ENCODE peak calls at places on chromosomes 12 and 14, in nine cellular contexts. Z is astrocyte, Q is MM.1S, O is fibroblast of lung, G is GM12878, B is PC-3, E is H1, R is GM23248, S is HCT116. X is an unnamed sample. For H3K9me3, the result is how much of the 10 kb centered on the place peaks cover.

GRCh38 chr12:121015825-121016766 is at the start of gene C12orf43:
- DNase-seq in B (peak), R (peak), Q (peak), G (peak), Z (peak), O (peak), S (peak), E (peak), X (peak)

GRCh38 chr12:65823481-65824313 is 586 bp upstream of the HMGA2 start:
- DNase-seq in B (peak), R (peak), O (peak), E (no peak), Z (peak), S (peak), G (no peak), Q (peak), X (no peak)

GRCh38 chr14:31834616-31835015 is 242.5 kb upstream of the ARHGAP5 start:
- DNase-seq in B (peak), R (no peak), G (no peak), S (no peak), O (peak), E (no peak), Z (peak), Q (no peak), X (no peak)

GRCh38 chr14:79363291-79363690 is 848.0 kb downstream of the DIO2 start:
- DNase-seq in B (no peak), E (no peak), G (no peak), S (no peak), Z (no peak), R (no peak), Q (no peak), O (no peak), X (no peak)

GRCh38 chr12:78568326-78569020 is 296.1 kb upstream of the SYT1 start:
- DNase-seq in Z (peak), E (no peak), Q (no peak), R (peak), B (peak), S (no peak), G (no peak), O (peak), X (no peak)

GRCh38 chr12:43728698-43729097 is 29.9 kb downstream of the PUS7L start:
- DNase-seq in Q (no peak), E (no peak), Z (no peak), O (no peak), S (no peak), G (no peak), B (no peak), R (no peak), X (no peak)

GRCh38 chr14:98926151-98926550 is 345.8 kb downstream of the BCL11B start:
- DNase-seq in Z (no peak), E (no peak), Q (no peak), O (no peak), B (no peak), G (no peak), S (no peak), R (no peak), X (no peak)

GRCh38 chr14:92037989-92038388 is 1.9 kb downstream of the TRIP11 start:
- DNase-seq in B (peak), Q (no peak), G (no peak), O (no peak), R (peak), Z (no peak), S (no peak), E (no peak), X (no peak)

GRCh38 chr14:103910262-103910935 is 17.9 kb upstream of the TDRD9 start:
- DNase-seq in B (peak), Q (peak), Z (peak), S (peak), O (peak), E (peak), G (peak), R (peak), X (peak)

GRCh38 chr12:11133816-11134215 is 628 bp downstream of the TAS2R30 start:
- DNase-seq in Z (no peak), B (no peak), O (no peak), R (no peak), G (no peak), S (no peak), Q (no peak), E (no peak), X (no peak)

GRCh38 chr12:77104792-77105191 is 39.4 kb upstream of the E2F7 start:
- DNase-seq in B (peak), G (no peak), O (peak), S (peak), Q (no peak), Z (peak), R (peak), E (no peak), X (no peak)

GRCh38 chr12:63222582-63222981 is 71.6 kb upstream of the AVPR1A start:
- DNase-seq in Z (no peak), B (no peak), Q (no peak), S (no peak), G (no peak), O (no peak), R (no peak), E (no peak), X (no peak)

GRCh38 chr14:43356984-43357545 is 1150.0 kb downstream of the FSCB start:
- DNase-seq in G (no peak), Z (no peak), Q (no peak), O (no peak), S (no peak), R (no peak), E (no peak), B (no peak), X (no peak)

GRCh38 chr14:59427653-59428578 is 37.3 kb downstream of the GPR135 start:
- DNase-seq in G (no peak), S (no peak), O (peak), Z (peak), B (no peak), E (no peak), Q (no peak), R (peak), X (no peak)

GRCh38 chr14:73368621-73369020 is 89.7 kb downstream of the NUMB start:
- DNase-seq in Z (no peak), S (no peak), G (no peak), O (peak), B (no peak), R (peak), E (no peak), Q (no peak), X (no peak)

GRCh38 chr12:38138225-38139221 is 178.1 kb upstream of the ALG10B start:
- DNase-seq in B (peak), R (peak), Q (peak), G (peak), E (no peak), S (peak), Z (peak), O (peak), X (peak)

GRCh38 chr14:89723930-89724915 is 230.3 kb downstream of the EFCAB11 start:
- DNase-seq in B (no peak), O (no peak), S (no peak), E (no peak), R (peak), Q (no peak), G (no peak), Z (no peak), X (no peak)

GRCh38 chr14:60653388-60653690 is 4.1 kb upstream of the SIX1 start:
- DNase-seq in Q (no peak), O (no peak), S (no peak), B (no peak), R (no peak), E (no peak), G (no peak), Z (no peak), X (no peak)

GRCh38 chr12:49345048-49345839 is 1.4 kb upstream of the DNAJC22 start:
- DNase-seq in Z (no peak), Q (no peak), O (no peak), G (no peak), B (peak), S (no peak), E (no peak), R (peak), X (no peak)

GRCh38 chr12:102965281-102966155 is 8.0 kb downstream of the ASCL1 start:
- DNase-seq in E (no peak), Q (no peak), B (no peak), O (no peak), Z (no peak), S (no peak), R (no peak), G (no peak), X (no peak)

GRCh38 chr12:54616933-54617535 is 17.7 kb downstream of the LACRT start:
- DNase-seq in B (no peak), R (no peak), Z (no peak), G (no peak), Q (no peak), S (no peak), E (no peak), O (no peak), X (no peak)

GRCh38 chr14:102095231-102095870 is 8.5 kb upstream of the HSP90AA1 start:
- DNase-seq in O (no peak), S (no peak), G (no peak), E (no peak), Z (peak), B (peak), R (peak), Q (no peak), X (no peak)

GRCh38 chr12:12216349-12217017 is 50.4 kb downstream of the LRP6 start:
- DNase-seq in E (no peak), B (no peak), G (no peak), Q (no peak), Z (no peak), S (no peak), R (no peak), O (no peak), X (no peak)

GRCh38 chr12:123807670-123808069 is 45.6 kb downstream of the DNAH10 start:
- DNase-seq in S (no peak), B (no peak), E (no peak), Q (no peak), Z (peak), R (no peak), O (peak), G (no peak), X (no peak)

GRCh38 chr12:120833849-120834248 is 70.3 kb downstream of the SPPL3 start:
- DNase-seq in G (no peak), O (no peak), Q (peak), E (no peak), S (no peak), R (peak), B (no peak), Z (no peak), X (no peak)

GRCh38 chr12:59075141-59075540 is 154.8 kb upstream of the LRIG3 start:
- DNase-seq in Z (no peak), B (no peak), Q (no peak), S (no peak), R (no peak), O (no peak), E (no peak), G (no peak), X (no peak)

GRCh38 chr12:64450711-64451486 is 1.0 kb upstream of the TBK1 start:
- DNase-seq in S (no peak), R (peak), B (peak), Q (peak), E (no peak), Z (peak), G (no peak), O (peak), X (no peak)

GRCh38 chr12:45490232-45490881 is 239.1 kb upstream of the ARID2 start:
- DNase-seq in G (no peak), E (no peak), Z (no peak), B (peak), O (no peak), S (no peak), Q (no peak), R (no peak), X (no peak)

GRCh38 chr12:92078167-92079053 is 67.2 kb downstream of the BTG1 start:
- DNase-seq in E (no peak), Q (no peak), Z (peak), S (peak), O (peak), B (peak), G (no peak), R (peak), X (peak)

GRCh38 chr12:121535150-121536057 is 45.4 kb downstream of the KDM2B start:
- DNase-seq in E (no peak), Q (peak), G (no peak), B (no peak), O (no peak), S (no peak), R (no peak), Z (no peak), X (no peak)

GRCh38 chr12:66688836-66689439 is 10.1 kb upstream of the GRIP1 start:
- DNase-seq in Q (peak), G (no peak), S (peak), E (peak), O (peak), R (peak), Z (no peak), B (peak), X (no peak)

GRCh38 chr12:113903381-113903863 is 62.7 kb downstream of the RBM19 start:
- DNase-seq in G (peak), Q (no peak), S (no peak), B (peak), E (no peak), Z (peak), R (peak), O (peak), X (no peak)

GRCh38 chr12:121403721-121404120 is 3.8 kb downstream of the RNF34 start:
- DNase-seq in O (no peak), Q (no peak), E (no peak), B (no peak), R (no peak), Z (no peak), G (no peak), S (no peak), X (no peak)

GRCh38 chr14:86961106-86961716 is 1031.8 kb downstream of the GALC start:
- DNase-seq in S (no peak), Z (no peak), R (peak), O (peak), E (no peak), Q (peak), G (no peak), B (peak), X (no peak)

GRCh38 chr12:79848321-79848720 is 86.6 kb downstream of the PPP1R12A start:
- DNase-seq in Q (no peak), G (no peak), R (no peak), E (no peak), S (no peak), Z (no peak), B (no peak), O (peak), X (peak)

GRCh38 chr14:105150026-105150367 is 18.6 kb downstream of the JAG2 start:
- DNase-seq in R (no peak), Q (no peak), G (no peak), O (no peak), E (no peak), B (no peak), Z (no peak), S (no peak), X (no peak)

GRCh38 chr12:95390192-95390591 is 83.8 kb upstream of the METAP2 start:
- DNase-seq in Q (no peak), R (no peak), E (no peak), Z (no peak), O (no peak), S (no peak), B (no peak), G (peak), X (no peak)

GRCh38 chr14:54866588-54866987 is 36.0 kb downstream of the GCH1 start:
- DNase-seq in Q (no peak), R (peak), S (no peak), O (no peak), Z (no peak), B (no peak), G (no peak), E (no peak), X (no peak)

DNA sequence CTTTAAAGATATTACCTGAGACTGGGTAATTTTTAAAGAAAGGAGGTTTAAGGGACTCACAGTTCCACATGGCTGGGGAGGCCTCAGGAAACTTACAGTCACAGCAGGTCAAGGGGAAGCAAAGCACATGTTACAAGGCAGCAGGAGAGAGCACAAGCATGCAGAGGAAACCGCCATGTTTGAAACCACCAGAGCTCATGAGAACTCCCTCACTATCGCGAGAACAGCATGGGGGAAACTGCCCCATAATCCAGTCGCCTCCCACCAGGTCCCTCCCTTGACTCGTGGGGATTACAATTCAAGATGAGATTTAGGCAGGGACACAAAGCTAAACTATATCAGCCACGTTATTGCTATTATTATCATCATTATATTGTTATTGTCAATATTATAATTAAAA is 138.8 kb downstream of the RIMBP2 start:
- DNase-seq in B (no peak), O (no peak), Z (no peak), S (no peak), G (no peak), R (no peak), Q (no peak), E (no peak), X (no peak)
- H3K9me3 ChIP-seq in B (under half), O (under half), Z (under half), S (under half), G (under half), R (under half), Q (under half), E (under half), X (under half)

GRCh38 chr12:21941522-21942376 is 523 bp upstream of the ABCC9 start:
- DNase-seq in R (peak), E (no peak), G (no peak), Q (no peak), B (no peak), Z (peak), S (no peak), O (peak), X (no peak)
- TF ChIP-seq EZH2 in R (no peak), E (peak), G (no peak), Q (no peak), B (no peak), Z (no peak), S (no peak), O (no peak), X (no peak)

GRCh38 chr12:21118760-21119159 is 12.2 kb upstream of the SLCO1B1 start:
- DNase-seq in Q (no peak), O (no peak), G (no peak), R (no peak), Z (no peak), S (no peak), B (no peak), E (no peak), X (no peak)
- H3K9me3 ChIP-seq in Q (under half), O (under half), G (under half), R (under half), Z (under half), S (under half), B (under half), E (under half), X (under half)

GRCh38 chr12:94145231-94145979 is 3.0 kb upstream of the PLXNC1 start:
- DNase-seq in E (no peak), Z (peak), O (peak), G (no peak), Q (peak), R (peak), B (peak), S (peak), X (peak)

GRCh38 chr12:94147991-94148840 is at the start of gene PLXNC1:
- DNase-seq in Q (peak), G (no peak), R (peak), S (no peak), E (no peak), O (peak), Z (peak), B (no peak), X (no peak)

GRCh38 chr12:94143444-94143843 is 4.9 kb upstream of the PLXNC1 start:
- DNase-seq in S (no peak), O (no peak), Q (no peak), Z (no peak), R (no peak), E (no peak), B (no peak), G (no peak), X (no peak)

GRCh38 chr12:94147377-94147990 is 893 bp upstream of the PLXNC1 start:
- DNase-seq in Z (no peak), R (no peak), B (no peak), E (no peak), G (no peak), Q (peak), O (no peak), S (no peak), X (no peak)

GRCh38 chr12:94146166-94146565 is 2.2 kb upstream of the PLXNC1 start:
- DNase-seq in B (no peak), Z (no peak), R (no peak), O (no peak), E (no peak), S (no peak), G (no peak), Q (no peak), X (no peak)
- TF ChIP-seq EZH2 in B (no peak), Z (no peak), R (no peak), O (no peak), E (no peak), S (no peak), G (no peak), Q (no peak), X (no peak)

GRCh38 chr14:62364161-62364560 is 601.9 kb downstream of the SNAPC1 start:
- DNase-seq in Q (no peak), R (no peak), B (no peak), O (no peak), E (no peak), Z (peak), S (no peak), G (no peak), X (no peak)
- H3K9me3 ChIP-seq in Q (under half), R (under half), B (under half), O (under half), E (under half), Z (under half), S (under half), G (under half), X (under half)

GRCh38 chr12:55933158-55933798 is 2.3 kb downstream of the DGKA start:
- DNase-seq in S (peak), Q (no peak), O (peak), B (peak), R (peak), G (no peak), E (no peak), Z (no peak), X (no peak)

GRCh38 chr12:55931780-55932545 is 1.0 kb downstream of the DGKA start:
- DNase-seq in Z (peak), Q (no peak), E (no peak), B (no peak), S (no peak), G (no peak), R (peak), O (peak), X (no peak)

GRCh38 chr12:55931317-55931779 is 386 bp downstream of the DGKA start:
- DNase-seq in O (no peak), R (peak), B (no peak), S (no peak), E (no peak), Q (no peak), Z (no peak), G (no peak), X (no peak)

GRCh38 chr12:55933799-55934174 is 2.8 kb downstream of the DGKA start:
- DNase-seq in E (no peak), Q (no peak), G (no peak), Z (no peak), S (no peak), R (no peak), B (no peak), O (no peak), X (no peak)

GRCh38 chr12:55932546-55932919 is 1.6 kb downstream of the DGKA start:
- DNase-seq in B (no peak), E (no peak), G (no peak), S (no peak), Q (no peak), R (peak), O (peak), Z (peak), X (no peak)
- TF ChIP-seq EZH2 in B (no peak), E (no peak), G (no peak), S (no peak), Q (no peak), R (no peak), O (no peak), Z (no peak), X (no peak)

GRCh38 chr12:4089147-4089606 is 184.4 kb upstream of the CCND2 start:
- DNase-seq in G (no peak), E (no peak), O (peak), B (no peak), Z (no peak), R (peak), Q (no peak), S (no peak), X (no peak)
- H3K9me3 ChIP-seq in G (under half), E (under half), O (under half), B (under half), Z (under half), R (under half), Q (under half), S (under half), X (under half)